ENCODE peak calls at places on chromosome 3, in seven cellular contexts. E, Q, I, R, F, H and B are unnamed samples.

GRCh38 chr3:170419301-170420087 is 826 bp downstream of the CLDN11 start:
- DNase-seq in R (peak; percentile 78), I (no peak), F (peak; percentile 60), Q (peak; percentile 72), H (peak; percentile 84), E (peak; percentile 41), B (no peak)

GRCh38 chr3:58041826-58042324 is 33.7 kb downstream of the FLNB start:
- DNase-seq in E (peak; percentile 90), H (peak; percentile 90), Q (no peak), I (no peak), R (no peak), F (peak; percentile 80), B (no peak)

GRCh38 chr3:61861410-61861809 is 300.0 kb downstream of the PTPRG start:
- DNase-seq in R (peak; percentile 80), I (no peak), Q (no peak), F (no peak), E (no peak), H (no peak), B (no peak)

GRCh38 chr3:182848906-182849305 is 55.6 kb downstream of the ATP11B start:
- DNase-seq in H (no peak), I (no peak), R (no peak), Q (no peak), E (no peak), F (no peak), B (no peak)

GRCh38 chr3:63674586-63674985 is 22.1 kb downstream of the SNTN start:
- DNase-seq in Q (no peak), R (no peak), H (no peak), E (no peak), F (no peak), I (no peak), B (no peak)

GRCh38 chr3:51679777-51680176 is 8.7 kb downstream of the TEX264 start:
- DNase-seq in E (no peak), Q (no peak), R (no peak), F (no peak), H (no peak), I (no peak), B (no peak)

GRCh38 chr3:177447938-177448337 is 250.7 kb upstream of the TBL1XR1 start:
- DNase-seq in H (no peak), E (no peak), R (no peak), I (no peak), Q (no peak), F (no peak), B (no peak)

GRCh38 chr3:156396851-156397250 is 158.1 kb downstream of the SSR3 start:
- DNase-seq in I (no peak), F (no peak), H (no peak), Q (no peak), E (no peak), R (no peak), B (no peak)

GRCh38 chr3:45103753-45104714 is 42.1 kb downstream of the CDCP1 start:
- DNase-seq in F (no peak), R (no peak), I (no peak), Q (no peak), E (no peak), H (no peak), B (no peak)

GRCh38 chr3:194508486-194509449 is 22.0 kb upstream of the ATP13A3 start:
- DNase-seq in F (no peak), R (no peak), E (no peak), H (no peak), I (no peak), Q (no peak), B (no peak)

GRCh38 chr3:136817448-136817847 is 1.5 kb upstream of the SLC35G2 start:
- DNase-seq in Q (no peak), I (no peak), H (no peak), F (peak; percentile 80), E (peak; percentile 47), R (no peak), B (no peak)

GRCh38 chr3:49238274-49239127 is 38.5 kb downstream of the C3orf62 start:
- DNase-seq in I (no peak), E (peak; percentile 69), F (peak; percentile 91), H (peak; percentile 96), Q (no peak), R (no peak), B (no peak)

GRCh38 chr3:182795383-182795782 is 2.1 kb downstream of the ATP11B start:
- DNase-seq in F (peak; percentile 38), E (no peak), I (no peak), H (peak; percentile 74), R (no peak), Q (no peak), B (no peak)

GRCh38 chr3:10383850-10384248 is 62.9 kb upstream of the SEC13 start:
- DNase-seq in F (no peak), Q (no peak), E (no peak), R (no peak), H (no peak), I (no peak), B (no peak)

GRCh38 chr3:55579499-55579898 is 92.4 kb upstream of the WNT5A start:
- DNase-seq in F (peak; percentile 86), H (no peak), R (no peak), E (peak; percentile 81), Q (no peak), I (no peak), B (no peak)

GRCh38 chr3:45994661-45995369 is 809 bp downstream of the FYCO1 start:
- DNase-seq in Q (peak; percentile 48), H (peak; percentile 19), I (no peak), R (peak; percentile 50), E (no peak), F (no peak), B (no peak)

DNA sequence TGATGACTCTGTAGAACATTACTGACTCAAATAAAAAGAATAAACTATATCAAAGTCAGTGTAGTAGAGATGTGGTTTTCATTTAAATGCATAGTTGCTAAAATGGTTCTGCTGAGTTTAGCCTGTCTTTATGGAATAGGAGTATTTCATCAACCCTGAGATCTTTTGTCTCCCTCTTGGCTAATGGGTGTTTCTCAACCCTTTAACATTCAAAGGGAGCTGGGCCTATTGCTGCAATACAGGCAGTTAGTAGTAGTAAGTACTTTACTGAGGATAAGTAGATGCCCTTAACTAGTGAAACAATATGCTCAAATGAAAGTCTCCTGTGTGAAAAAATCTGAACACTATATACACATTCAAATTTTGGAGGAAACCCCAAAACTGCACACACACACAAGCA is 184.7 kb upstream of the TTC14 start:
- DNase-seq in E (no peak), H (no peak), R (no peak), F (no peak), Q (no peak), I (no peak), B (no peak)
- H3K18ac ChIP-seq in E (no peak overlapping the region), H (no peak overlapping the region), R (no peak overlapping the region), F (no peak overlapping the region), Q (no peak overlapping the region), I (no peak overlapping the region), B (no peak overlapping the region)

DNA sequence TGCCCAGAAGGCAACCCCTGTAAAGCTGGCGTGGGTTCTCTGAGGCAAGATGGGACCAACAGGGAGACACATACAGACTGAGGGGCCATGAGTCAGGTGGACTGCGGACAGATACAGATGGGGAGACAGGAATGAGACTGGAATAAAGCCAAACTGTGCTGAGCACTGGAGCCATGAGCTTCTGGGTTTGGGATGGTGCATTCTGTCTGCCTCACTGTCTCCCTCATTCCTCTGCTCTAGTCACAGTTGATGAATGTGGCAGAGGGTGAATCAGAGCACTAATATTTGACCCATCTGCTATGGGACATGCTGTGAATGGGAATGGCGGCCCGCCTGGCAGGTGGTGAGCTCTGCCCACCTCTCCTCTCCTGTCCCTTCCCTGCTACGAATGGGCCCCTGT is 262.9 kb downstream of the EPHB1 start:
- DNase-seq in I (no peak), F (no peak), E (no peak), R (no peak), Q (no peak), H (no peak), B (no peak)
- H3K18ac ChIP-seq in I (no peak overlapping the region), F (no peak overlapping the region), E (no peak overlapping the region), R (no peak overlapping the region), Q (no peak overlapping the region), H (no peak overlapping the region), B (peak overlapping the region; percentile 11)

DNA sequence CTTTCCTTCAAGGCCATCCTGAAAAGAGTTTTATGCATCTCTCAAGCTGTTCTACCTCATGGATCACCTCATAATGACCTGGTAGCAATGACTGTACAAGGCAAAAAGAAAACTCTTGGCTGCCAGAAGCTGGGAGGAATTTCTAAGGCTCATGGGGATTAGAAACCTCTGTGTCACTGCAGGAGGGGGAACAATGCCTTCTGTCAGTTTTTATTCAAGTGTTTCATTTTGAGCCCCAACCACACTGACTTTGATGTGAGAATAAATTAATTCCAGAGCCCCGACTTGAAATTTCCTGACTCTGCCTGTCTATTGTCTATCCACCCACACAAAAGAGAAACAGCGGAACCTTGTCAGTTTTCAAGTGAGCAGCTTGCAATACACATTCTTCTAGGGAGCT is 58.7 kb upstream of the MRPL3 start:
- DNase-seq in R (no peak), F (no peak), I (no peak), H (no peak), E (no peak), Q (no peak), B (peak; percentile 37)
- H3K18ac ChIP-seq in R (no peak overlapping the region), F (no peak overlapping the region), I (no peak overlapping the region), H (no peak overlapping the region), E (no peak overlapping the region), Q (no peak overlapping the region), B (no peak overlapping the region)

GRCh38 chr3:123789160-123789559 is 95.0 kb downstream of the MYLK start:
- DNase-seq in R (peak; percentile 73), H (no peak), I (no peak), Q (no peak), E (no peak), F (peak; percentile 14), B (no peak)
- H3K18ac ChIP-seq in R (peak overlapping the region; percentile 94), H (peak overlapping the region; percentile 87), I (no peak overlapping the region), Q (no peak overlapping the region), E (peak overlapping the region; percentile 59), F (peak overlapping the region; percentile 97), B (peak overlapping the region; percentile 73)

DNA sequence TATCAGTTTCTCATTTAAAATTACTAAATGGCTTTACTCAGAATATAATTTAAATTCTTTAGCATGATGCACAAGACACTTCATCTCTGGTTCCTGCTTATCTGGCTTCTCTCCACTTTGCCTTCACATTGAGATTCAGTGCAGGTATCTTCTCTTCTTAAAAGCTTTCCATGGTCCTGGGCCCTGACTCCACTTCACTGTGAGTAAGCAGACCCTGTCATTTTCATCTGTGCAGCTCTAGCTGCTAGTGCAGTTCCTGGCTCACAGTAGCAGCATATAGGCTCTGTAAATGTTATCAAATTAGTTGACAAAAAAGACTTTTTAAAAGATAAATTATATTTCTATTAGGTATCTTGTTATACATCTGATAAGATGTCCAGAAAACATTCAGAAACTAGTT is 58.8 kb downstream of the BCHE start:
- DNase-seq in I (no peak), Q (no peak), F (peak; percentile 11), E (no peak), H (no peak), R (no peak), B (no peak)
- H3K18ac ChIP-seq in I (no peak overlapping the region), Q (no peak overlapping the region), F (no peak overlapping the region), E (no peak overlapping the region), H (no peak overlapping the region), R (no peak overlapping the region), B (no peak overlapping the region)

DNA sequence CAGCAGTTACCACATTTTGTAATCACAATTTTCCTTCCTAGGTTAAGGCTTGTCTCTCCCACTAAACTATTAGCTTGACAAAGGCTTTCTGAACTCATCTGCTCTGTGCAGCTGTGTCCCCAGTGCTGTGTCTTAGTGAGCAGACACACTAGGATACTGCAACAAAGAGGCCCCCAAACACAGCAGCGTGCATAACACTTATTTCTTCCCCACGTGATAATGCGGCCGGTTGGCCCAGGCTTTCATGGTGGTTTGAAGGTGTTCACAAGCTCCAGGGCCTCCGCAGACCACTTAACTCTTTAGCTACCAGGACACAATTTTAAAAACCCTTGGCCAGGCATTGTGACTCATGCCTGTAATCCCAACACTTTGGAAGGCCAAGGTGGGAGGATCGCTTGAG is 2.2 kb upstream of the HDAC11 start:
- DNase-seq in R (no peak), Q (no peak), E (no peak), I (no peak), F (no peak), H (no peak), B (no peak)
- H3K18ac ChIP-seq in R (no peak overlapping the region), Q (no peak overlapping the region), E (no peak overlapping the region), I (no peak overlapping the region), F (no peak overlapping the region), H (no peak overlapping the region), B (no peak overlapping the region)